ENCODE peak calls at places on chromosomes 1 and 21, in four cellular contexts. B is activated CD4-positive, alpha-beta T cell treated with anti-CD3 and anti-CD28 coated beads, Interleukin-2, amount 50 U/mL, for 1 hour; L is GM20000; R is left cardiac atrium. G is an unnamed sample.

GRCh38 chr1:16421201-16421600 is 16.0 kb downstream of the SPATA21 start:
- DNase-seq in B (no peak), L (no peak), R (no peak), G (no peak)

GRCh38 chr21:34845521-34846213 is 176.9 kb downstream of the CLIC6 start:
- DNase-seq in B (no peak), L (peak; percentile 73), R (no peak), G (peak; percentile 84)

GRCh38 chr1:157770442-157771043 is 6.4 kb downstream of the FCRL2 start:
- DNase-seq in B (no peak), L (no peak), R (no peak), G (peak; percentile 9)

GRCh38 chr1:220516014-220516721 is 11.8 kb upstream of the MARK1 start:
- DNase-seq in B (no peak), L (no peak), R (no peak), G (no peak)

GRCh38 chr1:101996830-101997485 is at the start of gene OLFM3:
- DNase-seq in B (no peak), L (peak; percentile 14), R (no peak), G (peak; percentile 21)

GRCh38 chr1:41758904-41759548 is 159.7 kb downstream of the HIVEP3 start:
- DNase-seq in B (no peak), L (no peak), R (no peak), G (peak; percentile 92)

GRCh38 chr1:147878022-147878421 is 24.6 kb upstream of the GJA8 start:
- DNase-seq in B (no peak), L (no peak), R (no peak), G (no peak)

GRCh38 chr1:244419004-244419403 is 32.7 kb downstream of the ADSS2 start:
- DNase-seq in B (no peak), L (no peak), R (no peak), G (no peak)

GRCh38 chr1:65946960-65947359 is 154.3 kb downstream of the PDE4B start:
- DNase-seq in B (no peak), L (no peak), R (no peak), G (peak; percentile 66)

GRCh38 chr21:36166705-36167104 is 10.1 kb downstream of the DOP1B start:
- DNase-seq in B (no peak), L (no peak), R (no peak), G (no peak)

G was measured in GM23248.